ENCODE peak calls at places on chromosomes 1 and 21, in four cellular contexts. M is IMR-90, P is H1, S is K562. W is an unnamed sample.
A peak's percentile ranks its signal among the peaks of the same experiment; 100 is the strongest.

GRCh38 chr1:44973645-44974044 is 12.8 kb downstream of the EIF2B3 start:
- DNase-seq in M (no peak), S (no peak), P (no peak), W (peak; percentile 5)

GRCh38 chr1:99994496-99994895 is 24.7 kb downstream of the SLC35A3 start:
- DNase-seq in M (no peak), P (no peak), S (no peak), W (no peak)

GRCh38 chr1:23167353-23168078 is 1.1 kb downstream of the LUZP1 start:
- DNase-seq in S (peak; percentile 79), P (no peak), M (peak; percentile 64), W (no peak)

GRCh38 chr1:1032428-1032827 is 12.5 kb downstream of the AGRN start:
- DNase-seq in S (no peak), M (no peak), P (no peak), W (no peak)

GRCh38 chr1:34250342-34250741 is 73.6 kb downstream of the C1orf94 start:
- DNase-seq in S (no peak), M (no peak), P (no peak), W (no peak)

GRCh38 chr1:186519981-186520380 is 59.1 kb upstream of the PDC start:
- DNase-seq in M (peak; percentile 55), P (no peak), S (no peak), W (no peak)

GRCh38 chr1:55870076-55870475 is 654.9 kb upstream of the USP24 start:
- DNase-seq in P (no peak), M (no peak), S (no peak), W (no peak)

GRCh38 chr1:57620589-57620988 is 196.7 kb upstream of the DAB1 start:
- DNase-seq in S (no peak), P (no peak), M (no peak), W (no peak)

GRCh38 chr1:201302168-201302896 is 19.0 kb downstream of the PKP1 start:
- DNase-seq in M (no peak), P (no peak), S (no peak), W (no peak)

GRCh38 chr1:154263465-154264332 is 8.7 kb upstream of the HAX1 start:
- DNase-seq in P (no peak), S (no peak), M (peak; percentile 37), W (no peak)

GRCh38 chr21:46151989-46152938 is 3.1 kb downstream of the FTCD start:
- DNase-seq in S (no peak), M (no peak), P (no peak), W (no peak)

GRCh38 chr1:39105841-39106765 is 80.0 kb downstream of the NDUFS5 start:
- DNase-seq in P (no peak), S (peak; percentile 71), M (no peak), W (no peak)
- TF ChIP-seq CHD1 in P (no peak), S (no peak), M (no peak), W (no peak)

GRCh38 chr1:36599828-36600227 is 117.1 kb upstream of the CSF3R start:
- DNase-seq in M (no peak), S (no peak), P (no peak), W (no peak)
- TF ChIP-seq CHD1 in M (no peak), S (no peak), P (no peak), W (no peak)

DNA sequence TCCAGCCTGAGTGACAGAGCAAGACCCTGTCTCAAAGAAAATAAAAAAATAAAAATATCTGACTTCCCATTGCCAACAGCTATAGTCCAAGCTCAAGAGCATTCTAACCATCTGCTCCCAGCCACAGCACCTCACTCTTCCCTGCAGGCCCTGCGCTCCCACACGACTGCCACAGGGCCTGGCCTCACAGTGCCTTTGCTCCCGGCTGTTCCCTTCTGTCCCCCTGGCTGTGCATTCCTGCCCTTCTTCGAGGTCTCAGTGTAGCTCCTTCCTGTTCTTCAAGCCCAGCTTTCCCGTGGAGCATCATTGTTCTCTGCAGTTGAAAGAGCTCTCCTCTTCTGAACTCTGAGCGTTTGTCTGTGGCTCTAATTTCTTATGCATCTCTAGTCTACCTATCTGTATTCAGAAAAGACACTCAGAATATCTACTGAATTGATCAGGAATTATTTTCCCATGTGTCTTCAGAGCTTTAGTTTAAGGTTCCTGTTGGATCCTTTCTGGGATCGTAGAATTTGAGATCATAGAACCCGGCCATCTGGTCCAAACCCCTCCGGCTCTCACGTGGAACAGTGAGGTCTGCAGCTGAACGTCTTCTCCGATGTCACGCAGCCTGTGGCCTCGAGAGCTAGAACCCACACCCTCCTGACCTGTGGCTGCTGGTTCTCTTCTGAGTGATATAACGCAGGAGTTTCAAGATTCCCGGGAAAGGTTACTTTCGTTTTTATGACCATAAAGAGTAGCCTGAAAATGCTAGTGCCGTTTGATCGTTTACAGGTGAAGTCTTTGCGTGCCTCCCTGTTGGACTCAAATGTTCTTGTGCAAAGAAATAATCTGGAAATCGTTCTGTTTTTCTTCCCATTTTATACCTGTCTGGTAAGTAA is 54.4 kb downstream of the DOP1B start:
- DNase-seq in P (no peak), M (no peak), S (no peak), W (no peak)
- TF ChIP-seq CHD1 in P (no peak), M (no peak), S (no peak), W (no peak)

GRCh38 chr1:213484333-213484732 is 433.3 kb downstream of the RPS6KC1 start:
- DNase-seq in S (no peak), P (no peak), M (no peak), W (no peak)
- TF ChIP-seq CHD1 in S (no peak), P (no peak), M (no peak), W (no peak)

GRCh38 chr1:26999440-26999987 is 6.0 kb downstream of the TRNP1 start:
- DNase-seq in P (peak; percentile 94), S (no peak), M (peak; percentile 98), W (no peak)
- TF ChIP-seq CHD1 in P (no peak), S (no peak), M (no peak), W (no peak)